ENCODE peak calls at places on chromosomes 5 and 9, in five cellular contexts. N is central memory CD8-positive, alpha-beta T cell; F is neuronal stem cell; M is dorsolateral prefrontal cortex; O is globus pallidus. X is an unnamed sample.

GRCh38 chr9:121508415-121508814 is 8.8 kb upstream of the GGTA1 start:
- DNase-seq in O (no peak), N (no peak), M (no peak), F (no peak), X (no peak)

GRCh38 chr9:37676411-37676830 is 25.7 kb downstream of the FRMPD1 start:
- DNase-seq in O (peak), F (peak), N (no peak), M (peak), X (peak)

GRCh38 chr5:10701567-10702039 is 59.4 kb downstream of the DAP start:
- DNase-seq in F (peak), M (peak), O (peak), N (no peak), X (peak)

GRCh38 chr9:130847306-130848217 is 12.5 kb downstream of the ABL1 start:
- DNase-seq in F (no peak), N (no peak), O (peak), M (no peak), X (no peak)

GRCh38 chr9:137103206-137103999 is 11.1 kb downstream of the DPP7 start:
- DNase-seq in M (no peak), F (no peak), N (no peak), O (no peak), X (no peak)

GRCh38 chr5:131622633-131623032 is 12.4 kb downstream of the RAPGEF6 start:
- DNase-seq in F (no peak), N (no peak), O (peak), M (no peak), X (no peak)

GRCh38 chr5:44332360-44332971 is 56.8 kb downstream of the FGF10 start:
- DNase-seq in N (no peak), F (peak), O (peak), M (no peak), X (no peak)

GRCh38 chr9:96065482-96066251 is 190.2 kb downstream of the ERCC6L2 start:
- DNase-seq in M (no peak), F (no peak), N (no peak), O (no peak), X (no peak)

GRCh38 chr5:37664551-37664950 is 175.3 kb downstream of the GDNF start:
- DNase-seq in M (no peak), N (no peak), F (no peak), O (no peak), X (peak)

GRCh38 chr5:53211799-53212198 is 102.2 kb upstream of the MOCS2 start:
- DNase-seq in O (no peak), N (no peak), F (no peak), M (no peak), X (no peak)

GRCh38 chr5:40021007-40021406 is 596.2 kb upstream of the DAB2 start:
- DNase-seq in O (no peak), N (no peak), M (no peak), F (no peak), X (no peak)

GRCh38 chr5:446066-446725 is 3.2 kb downstream of the EXOC3 start:
- DNase-seq in N (no peak), O (no peak), F (no peak), M (no peak), X (no peak)

GRCh38 chr9:115013998-115014397 is 83.6 kb upstream of the TNFSF8 start:
- DNase-seq in N (peak), O (peak), F (peak), M (peak), X (peak)